ENCODE peak calls at places on chromosomes 7 and 10, in five cellular contexts. Y is IMR-90, I is H9, W is mesenchymal stem cell, N is H1. T is an unnamed sample.
A peak's percentile ranks its signal among the peaks of the same experiment; 100 is the strongest.

GRCh38 chr7:112503361-112504023 is 22.7 kb downstream of the LSMEM1 start:
- DNase-seq in Y (no peak), I (no peak), W (no peak), N (no peak), T (no peak)

GRCh38 chr10:37268266-37268665 is 142.9 kb downstream of the ANKRD30A start:
- DNase-seq in Y (no peak), I (no peak), W (no peak), N (no peak), T (no peak)

GRCh38 chr7:26598867-26599266 is 265.5 kb downstream of the SKAP2 start:
- DNase-seq in Y (no peak), I (no peak), W (no peak), N (peak; percentile 7), T (no peak)

GRCh38 chr10:12940791-12941190 is 60.7 kb downstream of the CCDC3 start:
- DNase-seq in Y (no peak), I (no peak), W (no peak), N (no peak), T (no peak)

GRCh38 chr7:79287976-79288375 is 165.5 kb downstream of the MAGI2 start:
- DNase-seq in Y (peak; percentile 73), I (no peak), W (no peak), N (no peak), T (no peak)

GRCh38 chr10:5538892-5539651 is 14.3 kb downstream of the CALML3 start:
- DNase-seq in Y (no peak), I (no peak), W (peak; percentile 58), N (no peak), T (no peak)

GRCh38 chr10:82867056-82867455 is 992.1 kb downstream of the NRG3 start:
- DNase-seq in Y (no peak), I (no peak), W (no peak), N (no peak), T (no peak)

GRCh38 chr10:112490543-112490942 is 43.5 kb downstream of the VTI1A start:
- DNase-seq in Y (peak; percentile 2), I (no peak), W (no peak), N (no peak), T (no peak)

GRCh38 chr7:111730476-111731300 is 168.4 kb upstream of the IMMP2L start:
- DNase-seq in Y (peak; percentile 47), I (no peak), W (peak; percentile 11), N (no peak), T (peak; percentile 33)

DNA sequence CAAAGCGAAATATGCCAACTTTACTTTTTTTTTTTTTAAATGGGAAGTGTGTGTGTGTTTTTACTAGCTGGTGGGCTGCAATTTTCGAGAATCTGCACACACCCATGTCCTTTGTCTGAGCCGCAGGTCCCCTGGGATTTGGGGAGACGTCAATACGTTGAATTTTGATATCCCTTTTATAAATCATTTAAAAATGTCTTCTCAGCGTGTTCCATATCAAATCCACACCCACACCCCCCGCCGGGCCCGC is 404 bp upstream of the FMC1 start:
- DNase-seq in Y (no peak), I (no peak), W (no peak), N (no peak), T (no peak)
- H3K14ac ChIP-seq in Y (peak overlapping the region; percentile 91), I (peak overlapping the region; percentile 99), W (no peak overlapping the region), N (no peak overlapping the region), T (no peak overlapping the region)

GRCh38 chr7:4143511-4144160 is 538.5 kb upstream of the FOXK1 start:
- DNase-seq in Y (no peak), I (no peak), W (no peak), N (no peak), T (no peak)
- H3K4me2 ChIP-seq in Y (no peak overlapping the region), I (no peak overlapping the region), W (no peak overlapping the region), N (no peak overlapping the region), T (no peak overlapping the region)

GRCh38 chr10:53619678-53620077 is 847.1 kb upstream of the MBL2 start:
- DNase-seq in Y (no peak), I (no peak), W (no peak), N (no peak), T (no peak)
- H3K14ac ChIP-seq in Y (no peak overlapping the region), I (no peak overlapping the region), W (no peak overlapping the region), N (no peak overlapping the region), T (no peak overlapping the region)

GRCh38 chr7:150321788-150322113 is 1.4 kb upstream of the LRRC61 start:
- DNase-seq in Y (no peak), I (no peak), W (no peak), N (no peak), T (no peak)
- H3K4me2 ChIP-seq in Y (no peak overlapping the region), I (no peak overlapping the region), W (no peak overlapping the region), N (no peak overlapping the region), T (no peak overlapping the region)

GRCh38 chr10:63343476-63343875 is 122.3 kb downstream of the JMJD1C start:
- DNase-seq in Y (no peak), I (no peak), W (no peak), N (no peak), T (no peak)

DNA sequence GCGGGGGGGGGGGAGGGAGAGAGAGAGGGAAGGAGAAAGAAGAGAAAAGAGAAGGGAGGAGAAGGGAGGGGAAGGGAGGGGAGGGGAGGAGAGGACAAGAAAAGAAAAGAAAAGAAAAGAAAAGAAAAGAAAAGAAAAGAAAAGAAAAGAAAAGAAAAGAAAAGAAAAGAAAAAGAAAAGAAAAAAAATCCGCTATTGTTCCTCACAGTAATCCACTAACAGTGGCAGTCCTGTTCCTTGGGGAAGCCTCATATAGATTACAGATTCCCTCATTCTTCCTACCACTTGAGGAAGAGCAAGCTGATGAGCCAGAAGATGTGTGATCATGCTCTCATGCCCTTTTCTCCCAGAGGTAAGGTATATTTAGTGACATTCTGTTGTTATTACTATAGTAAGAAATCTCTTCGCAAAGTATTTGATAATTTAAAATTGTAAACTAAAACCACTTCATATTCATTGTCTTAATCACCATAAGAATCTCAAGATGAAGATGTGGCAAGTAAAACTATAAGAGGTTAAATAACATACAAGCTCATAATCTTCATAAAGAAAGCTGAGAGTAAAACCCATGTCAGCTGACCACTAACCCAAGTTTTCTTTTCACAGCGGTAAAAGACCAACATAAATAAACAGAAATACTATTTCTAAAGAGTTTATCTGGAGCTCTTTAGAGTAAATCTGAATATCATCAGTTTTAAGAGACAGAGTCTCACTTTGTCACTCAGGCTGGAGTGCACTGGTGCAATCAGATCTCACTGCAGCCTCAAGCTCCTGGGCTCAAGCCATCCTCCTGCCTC is 128.1 kb downstream of the JMJD1C start:
- DNase-seq in Y (peak; percentile 11), I (no peak), W (peak; percentile 23), N (no peak), T (no peak)
- H3K14ac ChIP-seq in Y (peak overlapping the region; percentile 70), I (no peak overlapping the region), W (no peak overlapping the region), N (no peak overlapping the region), T (no peak overlapping the region)

GRCh38 chr10:104329754-104330153 is 8.5 kb downstream of the ITPRIP start:
- DNase-seq in Y (peak; percentile 84), I (no peak), W (peak; percentile 92), N (no peak), T (no peak)

GRCh38 chr10:104328636-104328915 is 9.7 kb downstream of the ITPRIP start:
- DNase-seq in Y (no peak), I (no peak), W (no peak), N (no peak), T (peak; percentile 89)

GRCh38 chr10:104327745-104328635 is 10.3 kb downstream of the ITPRIP start:
- DNase-seq in Y (peak; percentile 89), I (peak; percentile 49), W (peak; percentile 93), N (no peak), T (no peak)

GRCh38 chr10:104330168-104331117 is 7.8 kb downstream of the ITPRIP start:
- DNase-seq in Y (peak; percentile 93), I (no peak), W (peak; percentile 98), N (no peak), T (no peak)

DNA sequence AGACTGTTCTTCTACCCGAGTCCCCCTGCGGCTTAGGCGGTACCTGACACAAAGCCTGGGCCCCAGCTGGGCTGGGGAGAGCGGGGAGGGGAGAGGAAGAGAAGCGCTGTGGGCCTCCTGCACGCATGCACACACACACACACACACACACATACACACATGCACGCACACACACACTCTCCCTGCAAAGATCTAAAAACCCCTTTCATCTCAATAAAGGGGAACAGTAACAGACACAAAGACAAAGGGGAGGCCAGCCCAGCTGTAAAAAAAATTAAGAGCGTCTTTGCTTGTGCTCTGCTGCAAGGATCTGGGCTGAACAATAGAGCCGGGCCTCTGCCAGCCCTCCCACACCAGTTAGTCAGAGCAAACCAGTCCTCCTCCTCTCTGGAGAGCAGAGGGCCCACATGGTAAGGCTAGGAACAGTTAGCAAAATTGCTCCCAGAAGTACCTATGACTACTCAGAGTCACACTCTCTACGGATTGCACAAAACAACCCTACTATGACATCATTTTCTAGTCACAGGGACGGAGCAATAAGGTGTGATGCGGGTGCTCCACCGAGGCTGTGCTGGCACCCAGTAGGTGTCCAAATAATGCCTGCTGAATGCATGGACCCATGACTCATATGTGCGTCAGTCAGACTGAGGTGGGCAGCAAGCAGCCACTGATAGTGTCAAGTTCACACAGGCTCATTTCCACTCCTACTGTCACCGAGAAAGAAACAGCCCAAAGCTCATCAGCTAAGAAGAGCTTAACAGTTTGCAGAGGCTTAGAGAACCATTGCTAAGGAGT is 9.2 kb downstream of the ITPRIP start:
- DNase-seq in Y (peak; percentile 97), I (peak; percentile 60), W (peak; percentile 95), N (no peak), T (peak; percentile 79)
- H3K4me2 ChIP-seq in Y (peak overlapping the region; percentile 75), I (peak overlapping the region; percentile 40), W (peak overlapping the region; percentile 29), N (peak overlapping the region; percentile 79), T (peak overlapping the region; percentile 61)

GRCh38 chr10:29255117-29255516 is 33.8 kb upstream of the LYZL1 start:
- DNase-seq in Y (no peak), I (no peak), W (no peak), N (no peak), T (no peak)

GRCh38 chr10:29256531-29256930 is 32.3 kb upstream of the LYZL1 start:
- DNase-seq in Y (no peak), I (no peak), W (peak; percentile 64), N (no peak), T (no peak)

GRCh38 chr10:29254123-29255046 is 34.5 kb upstream of the LYZL1 start:
- DNase-seq in Y (no peak), I (no peak), W (peak; percentile 90), N (no peak), T (peak; percentile 67)

GRCh38 chr10:29256019-29256418 is 32.9 kb upstream of the LYZL1 start:
- DNase-seq in Y (no peak), I (no peak), W (no peak), N (no peak), T (no peak)

GRCh38 chr10:29253096-29254029 is 35.5 kb upstream of the LYZL1 start:
- DNase-seq in Y (no peak), I (no peak), W (peak; percentile 47), N (no peak), T (no peak)
- H3K14ac ChIP-seq in Y (no peak overlapping the region), I (no peak overlapping the region), W (no peak overlapping the region), N (no peak overlapping the region), T (no peak overlapping the region)

DNA sequence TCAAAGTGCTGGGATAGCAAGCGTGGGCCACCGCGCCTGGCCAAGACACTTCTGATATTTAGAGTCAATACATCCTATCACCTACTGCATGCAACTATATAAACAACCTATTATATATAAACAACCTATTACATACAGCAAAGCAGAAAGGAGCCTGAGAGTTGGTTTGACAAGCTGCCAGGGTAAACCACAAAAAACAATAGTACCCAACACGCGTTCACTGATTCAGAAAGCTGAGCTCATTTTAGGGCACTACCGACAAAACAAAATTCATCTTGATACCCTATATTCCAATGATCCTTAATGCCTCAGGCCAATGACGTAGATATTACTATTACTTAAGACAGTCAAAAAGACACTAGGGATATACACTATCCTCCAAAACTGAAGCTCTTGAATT is 16.2 kb downstream of the MALSU1 start:
- DNase-seq in Y (no peak), I (no peak), W (no peak), N (no peak), T (no peak)
- H3K4me2 ChIP-seq in Y (no peak overlapping the region), I (no peak overlapping the region), W (no peak overlapping the region), N (no peak overlapping the region), T (no peak overlapping the region)

T was measured in neuronal stem cell.